ENCODE peak calls at places on chromosomes 1 and 21, in five cellular contexts. V is SK-N-SH, E is K562, R is H1, O is HepG2. M is an unnamed sample.

GRCh38 chr1:7421471-7422075 is 349.5 kb upstream of the VAMP3 start:
- DNase-seq in V (peak), E (no peak), R (no peak), O (no peak), M (no peak)

GRCh38 chr1:46285730-46286477 is 17.5 kb downstream of the LRRC41 start:
- DNase-seq in V (no peak), E (no peak), R (no peak), O (no peak), M (no peak)

GRCh38 chr1:99557556-99558256 is 88.2 kb upstream of the PALMD start:
- DNase-seq in V (no peak), E (no peak), R (no peak), O (no peak), M (no peak)

GRCh38 chr1:7329868-7330615 is 441.1 kb upstream of the VAMP3 start:
- DNase-seq in V (no peak), E (no peak), R (peak), O (no peak), M (no peak)

GRCh38 chr21:29238052-29238966 is 60.4 kb upstream of the BACH1 start:
- DNase-seq in V (no peak), E (no peak), R (no peak), O (no peak), M (no peak)

GRCh38 chr1:226046240-226046639 is 16.3 kb upstream of the H3-3A start:
- DNase-seq in V (no peak), E (no peak), R (no peak), O (peak), M (no peak)

GRCh38 chr1:21598417-21598816 is 70.7 kb downstream of the RAP1GAP start:
- DNase-seq in V (no peak), E (no peak), R (no peak), O (no peak), M (no peak)

GRCh38 chr1:110581637-110582036 is 24.5 kb downstream of the KCNA2 start:
- DNase-seq in V (no peak), E (no peak), R (no peak), O (no peak), M (no peak)

GRCh38 chr1:247517795-247518612 is 18.2 kb downstream of the OR2C3 start:
- DNase-seq in V (peak), E (peak), R (no peak), O (no peak), M (no peak)

DNA sequence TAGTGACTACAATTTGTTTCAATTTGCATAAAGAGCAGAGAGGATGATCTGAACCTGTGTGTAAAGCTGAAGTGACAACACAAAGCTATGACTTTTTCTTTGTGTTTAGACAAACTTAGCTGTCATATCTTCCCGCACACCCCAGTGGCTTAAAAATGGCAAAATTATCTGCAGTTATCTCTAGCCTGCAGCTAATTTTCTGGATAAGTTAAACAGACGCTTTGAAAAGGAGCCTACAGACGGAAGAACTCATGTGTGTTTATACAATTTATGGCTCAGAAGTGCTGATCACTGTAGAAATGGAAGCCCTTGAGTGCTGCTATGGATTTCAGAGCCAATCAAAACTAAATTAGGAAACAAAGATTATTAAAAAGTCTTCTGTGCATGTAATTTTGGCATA is 11.5 kb downstream of the NTNG1 start:
- DNase-seq in V (peak), E (no peak), R (no peak), O (no peak), M (no peak)
- TF ChIP-seq JUND in V (no peak), E (no peak), R (no peak), O (no peak), M (no peak)

GRCh38 chr1:203152158-203153034 is 23.2 kb downstream of the MYBPH start:
- DNase-seq in V (no peak), E (no peak), R (no peak), O (no peak), M (no peak)
- TF ChIP-seq JUND in V (peak), E (no peak), R (peak), O (no peak), M (no peak)

DNA sequence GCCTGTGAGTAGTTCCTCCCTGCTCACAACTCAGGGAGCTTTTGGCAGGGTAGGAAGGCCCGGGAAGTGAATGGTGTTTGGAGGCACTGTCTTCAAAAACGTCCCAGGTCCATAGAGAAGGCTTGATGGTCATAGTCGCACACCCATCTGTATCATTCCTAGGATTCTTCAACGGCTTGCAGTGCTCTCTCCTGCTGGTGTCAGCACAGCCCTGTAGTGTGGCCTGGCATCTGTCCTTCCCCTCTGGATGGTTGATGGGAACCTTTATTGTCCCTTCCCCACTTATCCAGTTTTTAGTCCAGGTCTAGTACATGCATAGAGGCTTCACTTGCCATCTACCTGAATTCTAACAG is 142.8 kb upstream of the HOOK1 start:
- DNase-seq in V (no peak), E (no peak), R (no peak), O (no peak), M (no peak)
- TF ChIP-seq JUND in V (no peak), E (no peak), R (no peak), O (no peak), M (no peak)

GRCh38 chr1:31108861-31109260 is 43.3 kb upstream of the PUM1 start:
- DNase-seq in V (no peak), E (no peak), R (no peak), O (no peak), M (no peak)

GRCh38 chr1:31116022-31116421 is 50.5 kb upstream of the PUM1 start:
- DNase-seq in V (no peak), E (no peak), R (no peak), O (no peak), M (no peak)

GRCh38 chr1:31110846-31111245 is 45.3 kb upstream of the PUM1 start:
- DNase-seq in V (no peak), E (no peak), R (no peak), O (no peak), M (no peak)

GRCh38 chr1:31112223-31112622 is 46.7 kb upstream of the PUM1 start:
- DNase-seq in V (no peak), E (no peak), R (no peak), O (no peak), M (no peak)

GRCh38 chr1:31111290-31111951 is 45.9 kb upstream of the PUM1 start:
- DNase-seq in V (no peak), E (no peak), R (peak), O (no peak), M (peak)
- TF ChIP-seq JUND in V (no peak), E (peak), R (no peak), O (no peak), M (no peak)

M was measured in T47D.